ENCODE peak calls at places on chromosomes 6 and 20, in four cellular contexts. A is HepG2, L is HCT116, P is K562. O is an unnamed sample.

GRCh38 chr20:49989234-49990065 is 6.7 kb downstream of the SNAI1 start:
- DNase-seq in A (no peak), L (no peak), P (peak; percentile 73), O (peak; percentile 71)

GRCh38 chr6:38195113-38195635 is 375.6 kb downstream of the ZFAND3 start:
- DNase-seq in A (no peak), L (no peak), P (no peak), O (no peak)

GRCh38 chr6:22888147-22888831 is 318.9 kb downstream of the HDGFL1 start:
- DNase-seq in A (no peak), L (no peak), P (no peak), O (no peak)

GRCh38 chr6:148831064-148831463 is 84.2 kb downstream of the UST start:
- DNase-seq in A (no peak), L (no peak), P (no peak), O (no peak)

GRCh38 chr6:80544500-80545055 is 438.1 kb downstream of the BCKDHB start:
- DNase-seq in A (no peak), L (no peak), P (no peak), O (no peak)

GRCh38 chr6:73121421-73121993 is 103.8 kb downstream of the KHDC1L start:
- DNase-seq in A (no peak), L (no peak), P (no peak), O (no peak)

GRCh38 chr6:85163553-85163952 is 286.3 kb upstream of the NT5E start:
- DNase-seq in A (no peak), L (no peak), P (no peak), O (no peak)

GRCh38 chr6:79030511-79030910 is 47.5 kb downstream of the PHIP start:
- DNase-seq in A (no peak), L (no peak), P (no peak), O (no peak)

GRCh38 chr6:119308048-119308570 is 41.5 kb downstream of the MAN1A1 start:
- DNase-seq in A (peak; percentile 83), L (peak; percentile 51), P (peak; percentile 60), O (no peak)

GRCh38 chr6:90294614-90294988 is 2.0 kb downstream of the BACH2 start:
- DNase-seq in A (no peak), L (no peak), P (no peak), O (peak; percentile 21)

GRCh38 chr6:125454351-125454750 is 152.6 kb upstream of the HDDC2 start:
- DNase-seq in A (no peak), L (no peak), P (no peak), O (no peak)

GRCh38 chr20:7207186-7207585 is 439.7 kb downstream of the BMP2 start:
- DNase-seq in A (no peak), L (no peak), P (no peak), O (no peak)

GRCh38 chr20:55830124-55830828 is 175.0 kb downstream of the CBLN4 start:
- DNase-seq in A (no peak), L (no peak), P (no peak), O (no peak)

GRCh38 chr20:2899243-2899642 is 26.0 kb downstream of the PTPRA start:
- DNase-seq in A (no peak), L (no peak), P (no peak), O (no peak)

GRCh38 chr6:139939189-139939979 is 564.9 kb upstream of the CITED2 start:
- DNase-seq in A (no peak), L (no peak), P (no peak), O (no peak)

GRCh38 chr6:33392168-33392947 is 735 bp downstream of the KIFC1 start:
- DNase-seq in A (no peak), L (no peak), P (peak; percentile 58), O (no peak)

GRCh38 chr20:49821850-49822249 is 9.2 kb downstream of the SLC9A8 start:
- DNase-seq in A (no peak), L (no peak), P (no peak), O (no peak)

GRCh38 chr20:46995561-46996142 is 101.0 kb downstream of the EYA2 start:
- DNase-seq in A (no peak), L (no peak), P (no peak), O (no peak)

GRCh38 chr6:4074478-4075235 is 4.3 kb downstream of the FAM217A start:
- DNase-seq in A (no peak), L (no peak), P (no peak), O (no peak)

GRCh38 chr6:117938324-117938995 is 31.4 kb downstream of the SLC35F1 start:
- DNase-seq in A (no peak), L (no peak), P (no peak), O (no peak)

GRCh38 chr6:22882581-22882980 is 313.2 kb downstream of the HDGFL1 start:
- DNase-seq in A (no peak), L (no peak), P (no peak), O (no peak)

GRCh38 chr20:20369353-20370086 is 1.6 kb downstream of the INSM1 start:
- DNase-seq in A (no peak), L (no peak), P (no peak), O (peak; percentile 50)

DNA sequence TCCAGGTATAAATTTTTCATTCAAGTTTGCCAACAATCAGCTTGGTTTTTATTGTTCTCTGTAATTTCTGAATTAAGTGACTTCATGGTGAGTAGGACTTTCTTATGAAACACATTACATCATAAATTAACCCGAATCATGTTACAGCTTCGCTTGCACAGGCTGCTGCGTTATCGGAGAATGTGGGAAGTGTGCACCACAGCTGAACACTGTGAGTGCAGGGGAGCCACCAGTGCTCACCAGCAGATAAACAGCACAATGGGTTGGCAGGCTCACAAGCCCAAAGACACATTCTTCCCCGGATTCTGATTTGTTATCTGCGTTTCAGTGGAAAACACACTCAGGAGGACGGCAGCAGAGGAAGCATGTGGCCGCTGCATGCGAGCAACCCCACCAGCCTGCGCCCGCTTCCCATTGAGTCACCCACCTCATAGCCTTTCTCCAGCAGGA is 121.1 kb downstream of the GMDS start:
- DNase-seq in A (no peak), L (no peak), P (peak; percentile 46), O (no peak)
- TF ChIP-seq ELF1 in A (no peak), L (no peak), P (no peak), O (no peak)

DNA sequence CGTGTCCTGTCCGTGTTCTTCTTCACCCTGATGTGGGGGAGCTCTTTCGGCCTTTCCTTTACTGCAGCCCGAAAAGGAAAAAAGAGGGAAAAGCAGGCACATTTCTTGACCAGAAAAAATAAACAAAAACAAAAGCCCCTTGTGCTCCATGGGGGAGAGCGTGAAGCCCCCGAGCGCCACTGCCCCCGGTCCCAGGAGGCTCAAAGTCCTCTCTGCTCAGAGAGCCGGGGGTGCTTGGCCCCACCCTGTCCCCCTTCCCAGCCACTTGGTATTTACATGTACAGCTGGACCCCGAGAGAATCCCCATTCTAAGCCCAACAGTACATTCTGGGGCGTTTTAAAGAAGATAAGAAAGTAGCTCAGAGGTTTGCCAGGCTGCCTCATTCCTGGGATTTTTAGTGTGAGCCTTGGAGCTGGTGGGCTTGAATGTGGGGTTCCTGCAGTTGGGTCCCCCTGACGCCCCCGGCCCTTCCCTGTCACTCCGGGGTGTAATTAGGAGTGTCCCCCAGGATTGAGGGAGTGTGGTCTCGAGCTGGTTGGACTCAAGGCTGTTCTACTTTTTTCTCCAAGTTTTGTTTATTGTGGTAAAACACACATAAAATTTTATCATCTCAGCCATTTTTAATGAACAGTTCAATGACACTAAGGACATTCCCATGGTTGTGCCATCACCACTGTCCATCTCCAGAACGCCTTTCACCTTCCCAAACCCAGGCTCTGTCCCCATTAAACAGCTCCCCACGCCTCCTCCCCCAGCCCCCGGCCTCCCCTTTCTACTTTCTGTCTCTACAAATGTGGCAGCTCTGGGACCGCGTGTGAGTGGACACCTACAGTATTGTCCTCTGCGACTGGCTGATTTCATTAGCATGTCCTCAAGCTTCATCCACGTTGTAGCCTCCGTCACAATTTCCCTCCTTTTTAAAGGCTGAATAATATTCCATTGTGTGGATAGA is 55.7 kb upstream of the BHLHE23 start:
- DNase-seq in A (no peak), L (no peak), P (no peak), O (no peak)
- TF ChIP-seq JUND in A (no peak), L (no peak), P (no peak), O (no peak)

GRCh38 chr6:56259682-56260081 is 12.3 kb upstream of the COL21A1 start:
- DNase-seq in A (no peak), L (no peak), P (no peak), O (no peak)
- TF ChIP-seq ELF1 in A (no peak), L (no peak), P (no peak), O (no peak)

GRCh38 chr20:5170341-5170740 is 43.5 kb downstream of the CDS2 start:
- DNase-seq in A (no peak), L (no peak), P (no peak), O (no peak)
- TF ChIP-seq JUND in A (no peak), L (no peak), P (no peak), O (no peak)

GRCh38 chr6:47286301-47286700 is 23.4 kb downstream of the TNFRSF21 start:
- DNase-seq in A (no peak), L (no peak), P (no peak), O (no peak)
- TF ChIP-seq ELF1 in A (no peak), L (no peak), P (no peak), O (no peak)

GRCh38 chr6:152290693-152291092 is 346.5 kb downstream of the SYNE1 start:
- DNase-seq in A (no peak), L (no peak), P (no peak), O (no peak)

GRCh38 chr6:152292595-152292994 is 344.6 kb downstream of the SYNE1 start:
- DNase-seq in A (no peak), L (no peak), P (no peak), O (no peak)

GRCh38 chr6:152295346-152295745 is 341.8 kb downstream of the SYNE1 start:
- DNase-seq in A (no peak), L (no peak), P (no peak), O (no peak)

GRCh38 chr6:152295920-152296319 is 341.2 kb downstream of the SYNE1 start:
- DNase-seq in A (no peak), L (no peak), P (no peak), O (no peak)

GRCh38 chr6:152293404-152293803 is 343.8 kb downstream of the SYNE1 start:
- DNase-seq in A (no peak), L (no peak), P (no peak), O (peak; percentile 16)
- TF ChIP-seq JUND in A (no peak), L (no peak), P (no peak), O (no peak)

GRCh38 chr20:57398901-57399535 is 7.8 kb downstream of the RBM38 start:
- DNase-seq in A (no peak), L (no peak), P (no peak), O (no peak)
- TF ChIP-seq ELF1 in A (no peak), L (no peak), P (no peak), O (no peak)

DNA sequence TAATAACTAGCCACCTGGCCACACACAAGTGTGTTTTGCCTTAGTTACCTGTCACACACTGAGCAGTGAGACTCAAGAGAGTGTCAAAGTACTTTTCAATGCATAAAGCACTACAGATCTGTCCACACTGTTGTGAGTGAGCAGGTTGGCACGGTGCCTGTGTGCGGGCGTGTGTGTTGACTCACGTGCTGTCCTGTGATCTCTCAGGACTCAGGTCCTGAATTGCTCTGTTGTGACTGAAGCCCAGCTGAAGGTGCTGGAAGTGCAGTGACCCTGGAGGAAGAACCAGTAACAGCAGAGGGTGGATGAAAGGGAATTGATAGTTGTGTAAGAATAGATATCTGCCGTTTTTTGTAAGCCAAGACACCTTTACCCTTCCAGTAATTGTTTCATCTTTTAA is 18.3 kb downstream of the SLC16A10 start:
- DNase-seq in A (peak; percentile 97), L (peak; percentile 68), P (peak; percentile 15), O (peak; percentile 27)
- TF ChIP-seq JUND in A (peak; percentile 48), L (no peak), P (no peak), O (no peak)

DNA sequence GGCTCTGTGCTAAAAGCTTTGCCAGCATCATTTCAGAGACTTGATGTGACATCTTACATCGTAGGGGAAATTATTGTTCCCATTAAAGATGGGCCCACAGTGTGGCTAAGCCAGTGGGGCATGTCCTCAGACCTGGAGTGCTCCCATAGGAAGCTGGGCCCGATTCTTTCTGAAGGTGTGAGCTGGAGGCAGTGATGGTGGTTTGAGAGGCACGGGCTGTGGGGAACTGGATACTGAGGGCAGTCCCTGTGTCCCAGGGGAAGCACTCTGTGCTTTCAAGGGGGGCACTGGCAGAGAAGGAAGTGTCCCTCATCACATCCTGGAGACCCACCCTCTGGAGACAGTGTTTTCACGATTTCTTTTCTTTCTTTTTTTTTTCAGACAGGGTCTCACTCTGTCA is 8.6 kb upstream of the FAM110A start:
- DNase-seq in A (no peak), L (no peak), P (no peak), O (no peak)
- TF ChIP-seq ELF1 in A (no peak), L (no peak), P (no peak), O (no peak)

O was measured in SK-N-SH.